ENCODE peak calls at places on chromosomes 7 and 10, in eight cellular contexts. D is heart left ventricle, R is HepG2, K is body of pancreas, Z is IMR-90, I is upper lobe of left lung, J is K562, C is HCT116. T is an unnamed sample.

GRCh38 chr10:22894714-22895113 is 33.1 kb upstream of the ARMC3 start:
- ATAC-seq in D (no peak), R (no peak), K (no peak), Z (no peak), I (peak; percentile 76), J (peak; percentile 87), C (no peak), T (no peak)

GRCh38 chr7:155950898-155951553 is 138.8 kb upstream of the SHH start:
- ATAC-seq in D (no peak), R (peak; percentile 3), K (no peak), Z (no peak), I (no peak), J (no peak), C (peak; percentile 23), T (no peak)

GRCh38 chr7:138245682-138246081 is 169.4 kb downstream of the AKR1D1 start:
- ATAC-seq in D (peak; percentile 47), R (peak; percentile 96), K (no peak), Z (no peak), I (peak; percentile 46), J (no peak), C (no peak), T (no peak)

GRCh38 chr10:104906112-104906511 is 265.0 kb downstream of the SORCS3 start:
- ATAC-seq in D (no peak), R (no peak), K (no peak), Z (no peak), I (no peak), J (no peak), C (peak; percentile 75), T (no peak)

GRCh38 chr7:47556511-47557180 is 25.3 kb downstream of the TNS3 start:
- ATAC-seq in D (no peak), R (no peak), K (no peak), Z (peak; percentile 34), I (no peak), J (no peak), C (no peak), T (peak; percentile 10)

GRCh38 chr10:94315975-94316464 is 46.7 kb downstream of the NOC3L start:
- ATAC-seq in D (peak; percentile 48), R (peak; percentile 73), K (peak; percentile 62), Z (peak; percentile 59), I (no peak), J (no peak), C (no peak), T (peak; percentile 62)

GRCh38 chr10:125030567-125031197 is 88.8 kb downstream of the ZRANB1 start:
- ATAC-seq in D (no peak), R (no peak), K (peak; percentile 25), Z (no peak), I (no peak), J (no peak), C (no peak), T (no peak)

GRCh38 chr7:140160308-140160707 is 16.5 kb downstream of the KDM7A start:
- ATAC-seq in D (peak; percentile 39), R (no peak), K (no peak), Z (no peak), I (no peak), J (peak; percentile 45), C (no peak), T (no peak)

GRCh38 chr10:45421231-45422097 is 47.4 kb downstream of the ALOX5 start:
- ATAC-seq in D (no peak), R (no peak), K (no peak), Z (no peak), I (no peak), J (no peak), C (no peak), T (no peak)

GRCh38 chr7:91164948-91165845 is 99.0 kb upstream of the FZD1 start:
- ATAC-seq in D (peak; percentile 60), R (no peak), K (peak; percentile 21), Z (peak; percentile 86), I (no peak), J (no peak), C (no peak), T (peak; percentile 31)

GRCh38 chr7:128425851-128426250 is 16.1 kb upstream of the IMPDH1 start:
- ATAC-seq in D (peak; percentile 60), R (peak; percentile 21), K (peak; percentile 44), Z (peak; percentile 82), I (peak; percentile 91), J (peak; percentile 88), C (peak; percentile 80), T (peak; percentile 50)

GRCh38 chr10:52213511-52213831 is 100.6 kb upstream of the DKK1 start:
- ATAC-seq in D (peak; percentile 84), R (peak; percentile 85), K (peak; percentile 58), Z (peak; percentile 81), I (no peak), J (no peak), C (no peak), T (no peak)

DNA sequence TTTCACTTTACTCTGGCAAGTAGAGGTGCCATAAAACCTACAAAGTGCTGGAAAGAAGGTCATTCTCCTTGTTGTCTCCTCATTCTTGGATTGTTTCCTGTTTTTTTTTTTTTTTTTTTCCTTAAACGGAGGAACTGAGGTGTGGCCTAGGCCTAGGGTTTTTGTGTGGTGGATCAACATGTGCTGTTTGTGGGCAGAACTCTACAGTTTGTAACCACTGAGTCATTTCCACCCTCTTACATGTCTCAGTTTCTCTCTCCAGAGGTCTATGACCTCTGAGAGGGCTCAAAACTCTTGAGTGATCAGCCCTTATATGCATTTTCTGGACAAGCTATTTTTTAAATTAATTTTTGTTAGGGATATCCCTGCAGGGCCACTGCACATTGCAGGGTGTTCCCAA is 296.0 kb downstream of the PPP1R3A start:
- ATAC-seq in D (no peak), R (no peak), K (no peak), Z (no peak), I (no peak), J (no peak), C (no peak), T (no peak)
- H3K9me3 ChIP-seq in D (no peaks in the 10 kb centered on the region), R (peaks cover 35% of the 10 kb centered on the region), K (no peaks in the 10 kb centered on the region), Z (peaks cover 1% of the 10 kb centered on the region), I (no peaks in the 10 kb centered on the region), J (no peaks in the 10 kb centered on the region), C (peaks cover 4% of the 10 kb centered on the region), T (no peaks in the 10 kb centered on the region)

GRCh38 chr7:102468416-102469350 is 3.9 kb downstream of the LRWD1 start:
- ATAC-seq in D (no peak), R (no peak), K (no peak), Z (no peak), I (no peak), J (no peak), C (no peak), T (no peak)

GRCh38 chr7:102463841-102464576 is 654 bp downstream of the ALKBH4 start:
- ATAC-seq in D (peak; percentile 2), R (peak; percentile 4), K (no peak), Z (peak; percentile 12), I (no peak), J (peak; percentile 2), C (peak; percentile 15), T (no peak)

GRCh38 chr7:102466097-102466496 is 1.3 kb downstream of the LRWD1 start:
- ATAC-seq in D (no peak), R (no peak), K (no peak), Z (no peak), I (no peak), J (no peak), C (no peak), T (no peak)

GRCh38 chr7:102467581-102468415 is 3.0 kb downstream of the LRWD1 start:
- ATAC-seq in D (no peak), R (no peak), K (no peak), Z (no peak), I (no peak), J (no peak), C (no peak), T (no peak)

DNA sequence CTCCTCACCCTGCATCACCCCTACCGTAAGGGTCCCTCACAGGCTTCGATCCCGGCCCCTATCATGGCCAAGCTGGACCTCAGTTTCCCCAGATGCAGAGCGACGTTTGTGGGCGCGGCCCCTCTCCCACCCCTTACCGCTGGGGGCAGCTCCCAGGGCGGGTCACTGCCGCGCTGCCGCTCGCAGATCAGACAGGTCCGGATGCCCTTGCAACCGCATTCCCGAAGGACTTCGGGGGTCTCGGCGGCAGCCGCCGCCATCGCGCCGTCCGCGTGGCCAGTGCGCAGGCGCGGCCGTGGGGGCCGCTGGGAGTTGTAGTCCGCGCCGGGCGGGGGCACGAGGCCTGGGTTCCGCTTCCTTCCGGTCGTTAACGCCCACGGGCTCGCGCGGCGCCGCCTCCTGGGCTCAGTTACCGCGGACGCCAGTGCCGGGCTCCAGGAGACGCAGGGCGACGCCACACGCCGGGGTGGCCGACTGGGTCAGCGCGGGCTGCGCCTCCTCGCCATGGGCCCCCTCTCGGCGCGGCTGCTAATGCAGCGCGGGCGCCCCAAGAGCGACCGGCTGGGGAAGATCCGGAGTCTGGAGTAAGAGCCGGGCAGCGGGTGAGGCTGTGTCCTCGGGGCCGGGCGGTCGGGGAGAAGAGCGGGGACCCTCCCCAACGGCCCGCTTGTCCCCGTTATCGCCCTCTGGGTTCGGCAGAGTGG is at the start of the genes ALKBH4 and LRWD1:
- ATAC-seq in D (peak; percentile 97), R (peak; percentile 90), K (peak; percentile 98), Z (peak; percentile 93), I (peak; percentile 93), J (peak; percentile 98), C (peak; percentile 92), T (peak; percentile 96)
- TF ChIP-seq POLR2A in D (no peak), R (peak; percentile 66), K (peak; percentile 70), Z (peak; percentile 88), I (peak; percentile 43), J (peak; percentile 86), C (peak; percentile 90), T (no peak)

DNA sequence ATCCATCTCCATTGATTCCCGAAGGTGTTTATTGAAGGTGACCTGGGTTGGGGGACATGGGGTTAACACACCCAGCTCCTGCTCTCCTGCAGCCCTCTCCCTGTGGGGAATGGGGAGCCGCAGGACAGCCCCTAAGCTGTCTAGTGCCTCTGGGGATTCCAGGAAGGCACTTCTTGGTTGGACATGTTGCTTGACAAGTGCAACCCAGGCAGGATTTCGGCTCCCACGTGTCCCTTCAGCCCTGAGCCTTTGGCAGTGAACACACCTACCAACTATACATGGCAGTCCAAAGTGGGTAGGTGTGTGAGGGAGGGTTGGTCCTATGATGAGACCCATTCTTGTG is 43.9 kb downstream of the DOCK1 start:
- ATAC-seq in D (no peak), R (no peak), K (no peak), Z (no peak), I (no peak), J (no peak), C (no peak), T (no peak)
- H3K9me3 ChIP-seq in D (no peaks in the 10 kb centered on the region), R (peaks cover 49% of the 10 kb centered on the region), K (no peaks in the 10 kb centered on the region), Z (no peaks in the 10 kb centered on the region), I (no peaks in the 10 kb centered on the region), J (peaks cover 2% of the 10 kb centered on the region), C (peaks cover 13% of the 10 kb centered on the region), T (no peaks in the 10 kb centered on the region)

GRCh38 chr7:101123703-101124068 is 3.2 kb upstream of the SERPINE1 start:
- ATAC-seq in D (no peak), R (no peak), K (no peak), Z (no peak), I (no peak), J (no peak), C (no peak), T (no peak)

GRCh38 chr7:101122933-101123702 is 3.8 kb upstream of the SERPINE1 start:
- ATAC-seq in D (no peak), R (peak; percentile 3), K (no peak), Z (no peak), I (no peak), J (no peak), C (no peak), T (no peak)

GRCh38 chr7:101124376-101125056 is 2.4 kb upstream of the SERPINE1 start:
- ATAC-seq in D (no peak), R (peak; percentile 9), K (no peak), Z (peak; percentile 4), I (no peak), J (no peak), C (no peak), T (no peak)

GRCh38 chr7:101120315-101120714 is 6.6 kb upstream of the SERPINE1 start:
- ATAC-seq in D (no peak), R (no peak), K (no peak), Z (no peak), I (no peak), J (no peak), C (no peak), T (no peak)

GRCh38 chr7:101121996-101122932 is 4.6 kb upstream of the SERPINE1 start:
- ATAC-seq in D (peak; percentile 82), R (peak; percentile 57), K (peak; percentile 50), Z (peak; percentile 64), I (peak; percentile 70), J (peak; percentile 17), C (peak; percentile 68), T (peak; percentile 82)
- TF ChIP-seq POLR2A in D (no peak), R (peak; percentile 87), K (peak; percentile 36), Z (peak; percentile 84), I (no peak), J (no peak), C (no peak), T (no peak)